ENCODE peak calls at places on chromosomes 5 and 9, in five cellular contexts. One of them, this sample, is unnamed.
A peak's percentile ranks its signal among the peaks of the same experiment; 100 is the strongest.

GRCh38 chr5:43305948-43306563 is 7.2 kb downstream of the HMGCS1 start:
- DNase-seq in H1: no peak
- DNase-seq in K562: peak; percentile 85
- DNase-seq in HepG2: peak; percentile 70
- DNase-seq in GM12878: peak; percentile 30
- DNase-seq in this sample: no peak

GRCh38 chr9:137023583-137023991 is 4.5 kb downstream of the ABCA2 start:
- DNase-seq in H1: no peak
- DNase-seq in K562: no peak
- DNase-seq in HepG2: no peak
- DNase-seq in GM12878: no peak
- DNase-seq in this sample: no peak

GRCh38 chr5:138573223-138573622 is 2.0 kb downstream of the HSPA9 start:
- DNase-seq in H1: no peak
- DNase-seq in K562: no peak
- DNase-seq in HepG2: no peak
- DNase-seq in GM12878: no peak
- DNase-seq in this sample: no peak

GRCh38 chr5:150113047-150113744 is 26.8 kb upstream of the CSF1R start:
- DNase-seq in H1: peak; percentile 52
- DNase-seq in K562: peak; percentile 47
- DNase-seq in HepG2: no peak
- DNase-seq in GM12878: no peak
- DNase-seq in this sample: no peak

GRCh38 chr5:6081727-6082210 is 296.6 kb downstream of the MED10 start:
- DNase-seq in H1: no peak
- DNase-seq in K562: no peak
- DNase-seq in HepG2: no peak
- DNase-seq in GM12878: no peak
- DNase-seq in this sample: no peak

GRCh38 chr5:96687812-96688453 is 25.8 kb downstream of the CAST start:
- DNase-seq in H1: no peak
- DNase-seq in K562: peak; percentile 66
- DNase-seq in HepG2: peak; percentile 49
- DNase-seq in GM12878: no peak
- DNase-seq in this sample: no peak

GRCh38 chr9:114953917-114954316 is 23.5 kb upstream of the TNFSF8 start:
- DNase-seq in H1: no peak
- DNase-seq in K562: no peak
- DNase-seq in HepG2: no peak
- DNase-seq in GM12878: no peak
- DNase-seq in this sample: no peak

GRCh38 chr5:150323092-150323491 is 20.4 kb upstream of the ARSI start:
- DNase-seq in H1: no peak
- DNase-seq in K562: no peak
- DNase-seq in HepG2: peak; percentile 70
- DNase-seq in GM12878: no peak
- DNase-seq in this sample: no peak

GRCh38 chr5:21225223-21226064 is 1237.4 kb upstream of the CDH18 start:
- DNase-seq in H1: no peak
- DNase-seq in K562: peak; percentile 51
- DNase-seq in HepG2: peak; percentile 2
- DNase-seq in GM12878: no peak
- DNase-seq in this sample: no peak

GRCh38 chr5:88396635-88397285 is 128.1 kb upstream of the TMEM161B start:
- DNase-seq in H1: no peak
- DNase-seq in K562: no peak
- DNase-seq in HepG2: no peak
- DNase-seq in GM12878: no peak
- DNase-seq in this sample: no peak

GRCh38 chr9:131280660-131281059 is 4.3 kb upstream of the FAM78A start:
- DNase-seq in H1: no peak
- DNase-seq in K562: no peak
- DNase-seq in HepG2: no peak
- DNase-seq in GM12878: no peak
- DNase-seq in this sample: no peak

GRCh38 chr5:129906177-129906887 is 2.1 kb downstream of the CHSY3 start:
- DNase-seq in H1: peak; percentile 61
- DNase-seq in K562: no peak
- DNase-seq in HepG2: peak; percentile 66
- DNase-seq in GM12878: no peak
- DNase-seq in this sample: no peak

GRCh38 chr9:112360047-112360804 is 19.7 kb upstream of the HSDL2 start:
- DNase-seq in H1: no peak
- DNase-seq in K562: no peak
- DNase-seq in HepG2: no peak
- DNase-seq in GM12878: no peak
- DNase-seq in this sample: no peak

GRCh38 chr5:131252824-131253171 is 11.1 kb upstream of the CDC42SE2 start:
- DNase-seq in H1: no peak
- DNase-seq in K562: peak; percentile 52
- DNase-seq in HepG2: no peak
- DNase-seq in GM12878: peak; percentile 81
- DNase-seq in this sample: no peak

GRCh38 chr9:133701981-133702797 is 36.0 kb downstream of the SARDH start:
- DNase-seq in H1: no peak
- DNase-seq in K562: no peak
- DNase-seq in HepG2: no peak
- DNase-seq in GM12878: no peak
- DNase-seq in this sample: no peak

GRCh38 chr9:89323257-89323841 is 5.0 kb downstream of the SECISBP2 start:
- DNase-seq in H1: no peak
- DNase-seq in K562: no peak
- DNase-seq in HepG2: no peak
- DNase-seq in GM12878: no peak
- DNase-seq in this sample: no peak

DNA sequence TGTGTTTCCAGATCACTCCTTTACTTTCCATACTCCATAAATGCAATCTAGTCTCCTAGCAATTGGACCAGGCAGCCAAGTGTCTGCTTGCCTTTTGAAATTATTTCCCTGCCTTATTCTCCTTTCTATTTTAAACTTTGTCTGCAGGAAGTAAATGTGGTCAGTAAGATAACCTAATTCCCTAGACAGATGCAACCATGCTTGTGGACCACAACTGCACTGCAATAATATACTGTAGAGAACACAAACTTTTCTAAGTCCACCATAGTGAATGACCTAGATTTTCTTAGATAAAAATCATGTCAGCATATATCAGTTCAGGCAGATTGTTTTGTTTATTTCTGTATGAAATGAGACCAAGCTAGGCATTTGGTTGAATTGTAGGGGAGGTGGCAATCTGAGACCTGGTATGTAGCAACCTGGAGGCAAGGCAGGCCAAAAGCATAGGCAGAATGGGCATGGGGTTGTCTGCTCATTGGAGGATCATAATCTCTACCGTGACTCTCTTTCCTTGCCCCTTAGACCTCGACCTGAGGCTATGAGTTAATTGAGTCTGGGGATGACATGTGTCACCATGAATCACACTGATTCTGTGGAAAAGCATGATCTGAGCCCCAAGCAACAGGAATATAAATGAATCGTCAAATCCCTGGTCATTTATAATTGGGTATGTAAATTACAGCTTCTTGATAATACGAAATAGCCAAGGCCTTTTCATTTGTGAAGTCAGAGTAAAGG is 20.7 kb downstream of the ACTL7B start:
- DNase-seq in H1: no peak
- DNase-seq in K562: no peak
- DNase-seq in HepG2: no peak
- DNase-seq in GM12878: no peak
- DNase-seq in this sample: no peak
- TF ChIP-seq TAF1 in H1: no peak
- TF ChIP-seq TAF1 in K562: no peak
- TF ChIP-seq TAF1 in HepG2: no peak
- TF ChIP-seq TAF1 in GM12878: no peak
- TF ChIP-seq TAF1 in this sample: no peak

GRCh38 chr5:62403411-62404250 is at the start of gene DIMT1:
- DNase-seq in H1: peak; percentile 91
- DNase-seq in K562: peak; percentile 98
- DNase-seq in HepG2: peak; percentile 95
- DNase-seq in GM12878: peak; percentile 86
- DNase-seq in this sample: peak; percentile 88
- TF ChIP-seq POLR2A in H1: peak; percentile 96
- TF ChIP-seq POLR2A in K562: peak; percentile 96
- TF ChIP-seq POLR2A in HepG2: peak; percentile 99
- TF ChIP-seq POLR2A in GM12878: peak; percentile 95
- TF ChIP-seq POLR2A in this sample: peak; percentile 95

GRCh38 chr5:157930710-157931109 is 71.8 kb upstream of the CLINT1 start:
- DNase-seq in H1: no peak
- DNase-seq in K562: no peak
- DNase-seq in HepG2: no peak
- DNase-seq in GM12878: no peak
- DNase-seq in this sample: no peak
- TF ChIP-seq POLR2AphosphoS5 in H1: no peak
- TF ChIP-seq POLR2AphosphoS5 in K562: no peak
- TF ChIP-seq POLR2AphosphoS5 in HepG2: no peak
- TF ChIP-seq POLR2AphosphoS5 in GM12878: no peak
- TF ChIP-seq POLR2AphosphoS5 in this sample: no peak

GRCh38 chr9:113602126-113603119 is 138.9 kb downstream of the RGS3 start:
- DNase-seq in H1: peak; percentile 87
- DNase-seq in K562: peak; percentile 84
- DNase-seq in HepG2: peak; percentile 54
- DNase-seq in GM12878: no peak
- DNase-seq in this sample: peak; percentile 86
- TF ChIP-seq TAF1 in H1: peak; percentile 66
- TF ChIP-seq TAF1 in K562: no peak
- TF ChIP-seq TAF1 in HepG2: no peak
- TF ChIP-seq TAF1 in GM12878: no peak
- TF ChIP-seq TAF1 in this sample: no peak

GRCh38 chr9:130244548-130245165 is 20.9 kb upstream of the HMCN2 start:
- DNase-seq in H1: no peak
- DNase-seq in K562: no peak
- DNase-seq in HepG2: no peak
- DNase-seq in GM12878: no peak
- DNase-seq in this sample: no peak
- TF ChIP-seq POLR2A in H1: no peak
- TF ChIP-seq POLR2A in K562: no peak
- TF ChIP-seq POLR2A in HepG2: no peak
- TF ChIP-seq POLR2A in GM12878: no peak
- TF ChIP-seq POLR2A in this sample: no peak

GRCh38 chr9:34578241-34579096 is 11.1 kb downstream of the CNTFR start:
- DNase-seq in H1: peak; percentile 74
- DNase-seq in K562: no peak
- DNase-seq in HepG2: no peak
- DNase-seq in GM12878: no peak
- DNase-seq in this sample: no peak
- TF ChIP-seq POLR2AphosphoS5 in H1: no peak
- TF ChIP-seq POLR2AphosphoS5 in K562: no peak
- TF ChIP-seq POLR2AphosphoS5 in HepG2: no peak
- TF ChIP-seq POLR2AphosphoS5 in GM12878: no peak
- TF ChIP-seq POLR2AphosphoS5 in this sample: no peak

DNA sequence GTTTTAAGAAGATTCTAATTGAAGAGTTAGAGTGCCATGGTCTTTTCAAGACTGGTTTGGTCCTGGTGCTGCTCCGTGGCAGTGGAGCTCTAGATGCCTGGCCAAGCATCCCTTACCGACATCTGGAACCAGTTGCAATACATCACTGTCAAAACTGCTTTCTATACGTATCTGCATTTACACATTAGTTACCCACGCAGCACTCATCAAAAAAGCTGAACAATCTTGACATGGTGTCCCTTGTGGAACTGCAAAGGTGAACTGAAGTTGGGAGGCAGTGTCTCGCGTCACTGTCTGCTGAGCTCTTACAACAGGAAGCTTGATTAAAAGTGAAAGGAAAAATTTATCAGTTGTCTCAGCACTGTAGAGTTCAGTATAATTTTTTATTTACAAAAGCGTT is 82.6 kb downstream of the PBX3 start:
- DNase-seq in H1: no peak
- DNase-seq in K562: no peak
- DNase-seq in HepG2: no peak
- DNase-seq in GM12878: peak; percentile 54
- DNase-seq in this sample: no peak
- TF ChIP-seq TAF1 in H1: no peak
- TF ChIP-seq TAF1 in K562: no peak
- TF ChIP-seq TAF1 in HepG2: no peak
- TF ChIP-seq TAF1 in GM12878: no peak
- TF ChIP-seq TAF1 in this sample: no peak

DNA sequence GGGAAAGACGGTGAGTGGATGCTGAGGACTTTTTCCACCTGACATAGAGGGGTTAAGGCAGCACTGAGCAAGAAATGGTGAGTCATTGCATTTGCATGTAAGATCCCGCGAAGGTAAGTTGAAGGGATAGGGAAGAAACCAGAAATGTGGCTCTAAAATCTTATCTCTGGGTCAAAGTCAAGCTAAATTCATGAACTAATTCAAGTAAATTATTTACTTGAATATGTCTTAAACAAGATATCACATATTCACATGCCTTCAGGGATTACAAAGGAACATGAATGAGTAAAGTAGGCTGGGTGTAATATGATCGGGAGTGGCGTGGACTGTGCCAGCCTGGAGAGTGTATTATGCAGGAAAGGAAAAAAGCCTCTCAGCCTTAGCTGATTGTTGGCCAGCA is 74.4 kb upstream of the EQTN start:
- DNase-seq in H1: no peak
- DNase-seq in K562: peak; percentile 17
- DNase-seq in HepG2: no peak
- DNase-seq in GM12878: no peak
- DNase-seq in this sample: no peak
- TF ChIP-seq POLR2A in H1: no peak
- TF ChIP-seq POLR2A in K562: no peak
- TF ChIP-seq POLR2A in HepG2: no peak
- TF ChIP-seq POLR2A in GM12878: no peak
- TF ChIP-seq POLR2A in this sample: no peak

DNA sequence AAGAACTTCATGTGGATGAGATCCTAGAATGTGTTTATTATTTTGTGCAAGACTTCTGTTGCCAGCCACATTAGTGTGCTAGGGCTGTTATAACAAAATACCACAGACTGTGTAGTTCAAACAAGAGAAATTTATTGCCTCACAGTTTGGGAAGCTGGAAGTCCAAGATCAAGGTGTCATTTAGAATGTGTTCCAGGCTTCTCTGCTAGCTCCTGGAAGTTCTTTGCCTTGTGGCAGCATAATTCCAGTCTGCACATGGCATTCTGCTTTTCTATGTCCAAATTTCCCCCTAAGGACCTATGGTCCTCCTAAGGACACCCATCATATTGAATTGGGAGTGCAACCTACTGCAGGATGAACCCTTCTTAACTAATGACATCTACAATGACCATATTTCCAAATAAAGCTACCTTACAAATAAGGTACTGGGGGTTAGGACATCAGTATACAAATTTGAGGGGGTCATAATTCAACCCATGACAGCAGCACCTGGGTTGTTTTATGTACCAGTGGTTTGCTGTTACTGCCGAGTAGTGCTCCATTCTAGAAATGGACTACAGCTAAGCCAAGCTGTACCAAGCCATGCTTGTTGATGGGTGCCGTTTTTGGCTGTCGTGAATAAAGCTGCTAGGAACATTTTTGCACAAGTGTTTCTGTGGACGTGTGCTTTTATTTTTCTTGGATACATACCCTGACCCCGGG is 52.7 kb downstream of the DAPK1 start:
- DNase-seq in H1: no peak
- DNase-seq in K562: no peak
- DNase-seq in HepG2: no peak
- DNase-seq in GM12878: no peak
- DNase-seq in this sample: no peak
- TF ChIP-seq POLR2AphosphoS5 in H1: no peak
- TF ChIP-seq POLR2AphosphoS5 in K562: no peak
- TF ChIP-seq POLR2AphosphoS5 in HepG2: no peak
- TF ChIP-seq POLR2AphosphoS5 in GM12878: no peak
- TF ChIP-seq POLR2AphosphoS5 in this sample: no peak

This sample was measured in GM12892.